ENCODE peak calls at places on chromosomes 6 and 20, in five cellular contexts. R is mucosa of descending colon, A is MM.1S, K is heart left ventricle, Z is ovary. B is an unnamed sample.

GRCh38 chr6:168815229-168815628 is 374.2 kb downstream of the SMOC2 start:
- DNase-seq in R (no peak), A (no peak), K (no peak), Z (no peak), B (no peak)

GRCh38 chr6:16684896-16685554 is 76.2 kb downstream of the ATXN1 start:
- DNase-seq in R (no peak), A (no peak), K (no peak), Z (no peak), B (peak; percentile 21)

GRCh38 chr6:21454262-21454661 is 139.3 kb upstream of the SOX4 start:
- DNase-seq in R (no peak), A (no peak), K (no peak), Z (no peak), B (no peak)

GRCh38 chr6:56949261-56949660 is 5.6 kb upstream of the BEND6 start:
- DNase-seq in R (no peak), A (no peak), K (no peak), Z (no peak), B (no peak)

GRCh38 chr6:134822920-134823430 is 126.9 kb downstream of the ALDH8A1 start:
- DNase-seq in R (no peak), A (peak; percentile 79), K (peak; percentile 34), Z (peak; percentile 57), B (peak; percentile 32)

GRCh38 chr20:50014570-50015562 is 32.1 kb downstream of the SNAI1 start:
- DNase-seq in R (no peak), A (no peak), K (no peak), Z (no peak), B (peak; percentile 57)

GRCh38 chr6:12751694-12752304 is 35.2 kb downstream of the PHACTR1 start:
- DNase-seq in R (peak; percentile 59), A (peak; percentile 58), K (peak; percentile 50), Z (no peak), B (peak; percentile 82)

GRCh38 chr6:129749749-129750120 is 39.8 kb upstream of the ARHGAP18 start:
- DNase-seq in R (no peak), A (peak; percentile 52), K (no peak), Z (no peak), B (no peak)

GRCh38 chr20:43667341-43668132 is 623 bp downstream of the MYBL2 start:
- DNase-seq in R (peak; percentile 41), A (peak; percentile 18), K (no peak), Z (no peak), B (no peak)

GRCh38 chr20:23340524-23340923 is 10.1 kb upstream of the NXT1 start:
- DNase-seq in R (no peak), A (no peak), K (peak; percentile 74), Z (peak; percentile 68), B (peak; percentile 78)

GRCh38 chr20:36086767-36087166 is 67.8 kb upstream of the EPB41L1 start:
- DNase-seq in R (no peak), A (no peak), K (no peak), Z (no peak), B (no peak)
- H3K4me1 ChIP-seq in R (peaks cover 21% of the 10 kb centered on the region), A (peaks cover 47% of the 10 kb centered on the region), K (peaks cover 1% of the 10 kb centered on the region), Z (no peaks in the 10 kb centered on the region), B (no peaks in the 10 kb centered on the region)

DNA sequence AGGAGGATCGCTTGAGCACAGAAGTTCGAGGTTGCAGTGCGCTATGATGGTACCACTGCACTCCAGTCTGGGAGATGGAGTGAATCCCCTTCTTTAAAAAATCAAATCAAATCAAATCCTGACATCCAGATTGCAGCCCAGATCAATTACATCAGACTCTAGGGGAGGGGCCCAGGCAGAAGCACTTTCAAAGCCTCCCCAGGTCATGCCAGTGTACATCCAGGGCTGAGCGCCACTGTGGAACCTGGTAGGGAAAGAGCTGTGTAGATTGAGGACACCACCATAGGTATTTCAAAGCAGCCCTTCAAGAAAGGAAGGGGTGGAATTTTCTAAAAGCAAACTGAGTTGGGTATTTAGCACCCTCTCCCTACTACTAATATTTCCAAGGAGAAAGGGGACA is 89.5 kb downstream of the PRND start:
- DNase-seq in R (no peak), A (no peak), K (no peak), Z (no peak), B (peak; percentile 32)
- H3K4me3 ChIP-seq in R (no peak overlapping the region), A (no peak overlapping the region), K (no peak overlapping the region), Z (no peak overlapping the region), B (no peak overlapping the region)

GRCh38 chr20:47316776-47317126 is 39.7 kb downstream of the ZMYND8 start:
- DNase-seq in R (no peak), A (no peak), K (no peak), Z (no peak), B (no peak)
- H3K4me1 ChIP-seq in R (peaks cover 61% of the 10 kb centered on the region), A (no peaks in the 10 kb centered on the region), K (peaks cover 84% of the 10 kb centered on the region), Z (peaks cover 42% of the 10 kb centered on the region), B (peaks cover 52% of the 10 kb centered on the region)

DNA sequence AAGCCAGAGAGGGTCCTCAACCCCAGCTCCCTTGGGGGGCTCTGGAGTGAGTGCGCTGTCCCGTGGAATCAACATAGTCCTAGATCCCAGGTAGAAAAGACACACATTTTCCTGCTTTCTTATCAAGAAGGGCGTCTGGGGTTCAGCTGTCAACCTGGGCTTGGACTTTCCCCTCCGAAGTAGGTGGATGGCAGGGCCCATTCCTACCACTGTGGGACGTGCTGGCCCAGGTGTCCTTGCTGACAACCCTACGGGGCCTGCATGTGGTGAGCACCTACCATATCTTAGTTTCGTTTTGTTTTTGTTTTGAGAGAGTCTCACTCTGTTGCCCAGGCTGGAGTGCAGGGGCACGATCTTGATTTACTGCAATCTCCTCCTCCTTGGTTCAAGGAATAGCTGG is 42.4 kb downstream of the MYT1 start:
- DNase-seq in R (no peak), A (no peak), K (no peak), Z (no peak), B (no peak)
- H3K4me3 ChIP-seq in R (no peak overlapping the region), A (no peak overlapping the region), K (no peak overlapping the region), Z (no peak overlapping the region), B (no peak overlapping the region)